ENCODE peak calls at places on chromosomes 3 and 15, in seven cellular contexts. E, P, O, S, M, W and K are unnamed samples.

GRCh38 chr3:102512734-102513518 is 78.1 kb downstream of the ZPLD1 start:
- DNase-seq in O (no peak), E (no peak), W (no peak), M (no peak), S (peak; percentile 27), P (no peak), K (no peak)

GRCh38 chr15:38307251-38307650 is 54.6 kb downstream of the SPRED1 start:
- DNase-seq in E (no peak), S (no peak), W (no peak), M (no peak), P (no peak), O (no peak), K (no peak)

GRCh38 chr15:49844390-49844789 is 223.5 kb downstream of the DTWD1 start:
- DNase-seq in O (no peak), P (no peak), E (no peak), S (no peak), M (no peak), W (no peak), K (no peak)

GRCh38 chr3:53716998-53717397 is 129.2 kb downstream of the CHDH start:
- DNase-seq in W (no peak), O (no peak), E (no peak), P (no peak), S (no peak), M (no peak), K (no peak)

GRCh38 chr3:123385981-123386380 is 62.9 kb downstream of the ADCY5 start:
- DNase-seq in E (no peak), S (peak; percentile 21), O (no peak), W (no peak), M (peak; percentile 31), P (no peak), K (peak; percentile 51)

GRCh38 chr3:192409203-192409837 is 318.0 kb downstream of the FGF12 start:
- DNase-seq in S (peak; percentile 23), M (no peak), E (no peak), W (peak; percentile 26), P (peak; percentile 61), O (no peak), K (peak; percentile 65)

GRCh38 chr15:39918688-39919385 is 1.2 kb downstream of the GPR176 start:
- DNase-seq in O (no peak), M (peak; percentile 93), E (no peak), S (peak; percentile 74), W (no peak), P (no peak), K (no peak)

GRCh38 chr3:73687081-73688004 is 62.6 kb upstream of the PDZRN3 start:
- DNase-seq in E (no peak), W (peak; percentile 28), O (no peak), M (peak; percentile 71), S (no peak), P (no peak), K (no peak)

GRCh38 chr15:92811514-92811913 is 88.6 kb upstream of the CHD2 start:
- DNase-seq in M (no peak), P (no peak), S (peak; percentile 83), W (no peak), O (no peak), E (no peak), K (no peak)

GRCh38 chr3:9542182-9542581 is 11.4 kb downstream of the LHFPL4 start:
- DNase-seq in P (no peak), M (no peak), E (peak; percentile 37), O (no peak), S (no peak), W (no peak), K (no peak)

GRCh38 chr3:37477713-37478487 is 303.5 kb upstream of the LRRFIP2 start:
- DNase-seq in P (no peak), S (no peak), O (no peak), M (no peak), E (no peak), W (no peak), K (no peak)

GRCh38 chr15:40584191-40584590 is 9.9 kb upstream of the KNL1 start:
- DNase-seq in O (no peak), S (no peak), E (no peak), P (no peak), W (no peak), M (no peak), K (no peak)

GRCh38 chr15:33735637-33736247 is 232.6 kb upstream of the CHRM5 start:
- DNase-seq in E (peak; percentile 74), S (peak; percentile 24), P (peak; percentile 6), O (no peak), M (peak; percentile 41), W (peak; percentile 51), K (no peak)

GRCh38 chr3:127820221-127820870 is 2.0 kb downstream of the MGLL start:
- DNase-seq in S (no peak), O (no peak), E (peak; percentile 81), P (no peak), M (peak; percentile 46), W (peak; percentile 53), K (no peak)

GRCh38 chr3:28916713-28917499 is 364.0 kb upstream of the RBMS3 start:
- DNase-seq in W (peak; percentile 60), M (peak; percentile 65), E (no peak), P (peak; percentile 12), O (no peak), S (peak; percentile 52), K (peak; percentile 78)

GRCh38 chr3:33355611-33356010 is 78.4 kb downstream of the FBXL2 start:
- DNase-seq in S (peak; percentile 53), O (no peak), P (no peak), E (no peak), W (no peak), M (peak; percentile 61), K (no peak)

GRCh38 chr15:26260517-26261133 is 397.5 kb upstream of the ATP10A start:
- DNase-seq in E (peak; percentile 72), S (no peak), W (peak; percentile 59), M (peak; percentile 22), P (peak; percentile 51), O (no peak), K (peak; percentile 58)

GRCh38 chr15:40155270-40155910 is 5.5 kb upstream of the BUB1B start:
- DNase-seq in E (no peak), O (no peak), P (no peak), S (peak; percentile 58), W (no peak), M (no peak), K (no peak)

GRCh38 chr3:30663533-30664241 is 57.3 kb downstream of the TGFBR2 start:
- DNase-seq in M (no peak), S (no peak), W (no peak), E (no peak), O (no peak), P (no peak), K (no peak)

GRCh38 chr3:30658328-30659052 is 52.1 kb downstream of the TGFBR2 start:
- DNase-seq in O (no peak), M (peak; percentile 79), W (no peak), S (peak; percentile 60), P (no peak), E (no peak), K (no peak)

GRCh38 chr3:21718161-21718765 is 32.7 kb downstream of the ZNF385D start:
- DNase-seq in W (no peak), E (no peak), O (no peak), S (peak; percentile 95), M (peak; percentile 96), P (no peak), K (no peak)

GRCh38 chr3:197682713-197683112 is 54.0 kb downstream of the RUBCN start:
- DNase-seq in O (no peak), S (no peak), P (no peak), M (no peak), W (no peak), E (no peak), K (no peak)

GRCh38 chr15:63409179-63409578 is 27.5 kb upstream of the CA12 start:
- DNase-seq in M (no peak), S (no peak), W (no peak), E (no peak), P (no peak), O (no peak), K (no peak)

GRCh38 chr3:23079976-23080375 is 123.2 kb upstream of the UBE2E2 start:
- DNase-seq in W (no peak), S (peak; percentile 27), P (no peak), O (no peak), E (no peak), M (no peak), K (no peak)

GRCh38 chr15:49621327-49622210 is 721 bp downstream of the DTWD1 start:
- DNase-seq in O (no peak), E (peak; percentile 67), M (no peak), P (no peak), S (peak; percentile 9), W (peak; percentile 9), K (no peak)

GRCh38 chr3:94317054-94317453 is 254.2 kb downstream of the NSUN3 start:
- DNase-seq in P (no peak), E (no peak), W (no peak), O (no peak), S (no peak), M (no peak), K (no peak)

GRCh38 chr15:22919171-22919570 is 61.0 kb downstream of the CYFIP1 start:
- DNase-seq in E (no peak), S (no peak), W (no peak), O (no peak), P (no peak), M (no peak), K (no peak)

GRCh38 chr15:60840306-60840702 is 361.4 kb upstream of the ICE2 start:
- DNase-seq in S (no peak), P (no peak), M (peak; percentile 49), O (no peak), E (no peak), W (no peak), K (no peak)

GRCh38 chr3:53597136-53597915 is 102.9 kb downstream of the CACNA1D start:
- DNase-seq in M (no peak), O (no peak), P (no peak), W (peak; percentile 17), S (no peak), E (no peak), K (no peak)

GRCh38 chr3:59023612-59024011 is 26.2 kb downstream of the CFAP20DC start:
- DNase-seq in S (no peak), W (no peak), P (no peak), M (no peak), O (no peak), E (no peak), K (no peak)
- H3K4me1 ChIP-seq in S (peaks cover 6% of the 10 kb centered on the region), W (peaks cover 2% of the 10 kb centered on the region), P (no peaks in the 10 kb centered on the region), M (no peaks in the 10 kb centered on the region), O (no peaks in the 10 kb centered on the region), E (no peaks in the 10 kb centered on the region), K (no peaks in the 10 kb centered on the region)

GRCh38 chr3:58518304-58518789 is 18.6 kb downstream of the ACOX2 start:
- DNase-seq in W (no peak), O (no peak), M (no peak), S (no peak), E (no peak), P (no peak), K (no peak)
- H3K4me1 ChIP-seq in W (no peaks in the 10 kb centered on the region), O (no peaks in the 10 kb centered on the region), M (no peaks in the 10 kb centered on the region), S (no peaks in the 10 kb centered on the region), E (no peaks in the 10 kb centered on the region), P (peaks cover 25% of the 10 kb centered on the region), K (no peaks in the 10 kb centered on the region)

GRCh38 chr15:74431645-74432044 is 2.1 kb downstream of the SEMA7A start:
- DNase-seq in P (no peak), S (no peak), M (no peak), W (no peak), O (no peak), E (peak; percentile 55), K (peak; percentile 46)
- H3K4me1 ChIP-seq in P (peaks cover 21% of the 10 kb centered on the region), S (peaks cover 32% of the 10 kb centered on the region), M (peaks cover 20% of the 10 kb centered on the region), W (peaks cover 13% of the 10 kb centered on the region), O (peaks cover 16% of the 10 kb centered on the region), E (peaks cover 63% of the 10 kb centered on the region), K (peaks cover 4% of the 10 kb centered on the region)

DNA sequence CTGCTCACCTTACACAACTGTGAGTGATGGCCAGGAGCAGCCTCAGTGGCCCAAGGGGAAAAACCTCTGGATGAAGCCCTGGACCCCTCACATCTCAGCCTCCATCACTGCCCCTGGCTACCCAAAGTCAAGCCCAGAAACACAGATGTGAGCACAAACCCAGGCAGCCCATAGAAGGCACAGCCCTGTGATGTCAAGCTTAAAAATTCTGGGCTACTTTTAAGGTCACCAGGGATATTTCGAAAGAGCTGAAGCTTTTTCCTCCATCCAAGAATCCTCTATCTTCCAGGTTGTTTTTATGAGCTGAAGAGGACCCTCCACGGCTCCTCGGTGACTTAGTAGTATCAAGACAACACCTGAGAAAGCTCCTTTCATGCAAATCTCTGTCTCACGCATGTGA is 11.5 kb downstream of the LIPC start:
- DNase-seq in E (no peak), M (no peak), W (no peak), S (no peak), O (no peak), P (no peak), K (no peak)
- H3K4me1 ChIP-seq in E (no peaks in the 10 kb centered on the region), M (peaks cover 23% of the 10 kb centered on the region), W (peaks cover 11% of the 10 kb centered on the region), S (peaks cover 36% of the 10 kb centered on the region), O (no peaks in the 10 kb centered on the region), P (no peaks in the 10 kb centered on the region), K (peaks cover 32% of the 10 kb centered on the region)